ENCODE peak calls at places on chromosome 9, in four cellular contexts. One of them, this sample, is unnamed.
A peak's percentile ranks its signal among the peaks of the same experiment; 100 is the strongest.

GRCh38 chr9:109812818-109813281 is 32.9 kb downstream of the PALM2AKAP2 start:
- DNase-seq in coronary artery: no peak
- DNase-seq in H7: no peak
- DNase-seq in heart right ventricle: no peak
- DNase-seq in this sample: no peak

GRCh38 chr9:73683862-73684591 is 532.4 kb downstream of the ANXA1 start:
- DNase-seq in coronary artery: no peak
- DNase-seq in H7: no peak
- DNase-seq in heart right ventricle: no peak
- DNase-seq in this sample: no peak

GRCh38 chr9:18891946-18892670 is 140.9 kb downstream of the SAXO1 start:
- DNase-seq in coronary artery: no peak
- DNase-seq in H7: no peak
- DNase-seq in heart right ventricle: no peak
- DNase-seq in this sample: no peak

GRCh38 chr9:34570422-34571179 is 18.9 kb downstream of the CNTFR start:
- DNase-seq in coronary artery: no peak
- DNase-seq in H7: no peak
- DNase-seq in heart right ventricle: peak; percentile 2
- DNase-seq in this sample: no peak

GRCh38 chr9:18492612-18493011 is 18.7 kb downstream of the ADAMTSL1 start:
- DNase-seq in coronary artery: no peak
- DNase-seq in H7: no peak
- DNase-seq in heart right ventricle: no peak
- DNase-seq in this sample: no peak

GRCh38 chr9:83132768-83133167 is 69.8 kb upstream of the RASEF start:
- DNase-seq in coronary artery: no peak
- DNase-seq in H7: no peak
- DNase-seq in heart right ventricle: no peak
- DNase-seq in this sample: no peak

GRCh38 chr9:83570359-83570758 is 32.2 kb upstream of the FRMD3 start:
- DNase-seq in coronary artery: no peak
- DNase-seq in H7: no peak
- DNase-seq in heart right ventricle: no peak
- DNase-seq in this sample: no peak

GRCh38 chr9:98094851-98095250 is 24.2 kb downstream of the TRIM14 start:
- DNase-seq in coronary artery: no peak
- DNase-seq in H7: no peak
- DNase-seq in heart right ventricle: no peak
- DNase-seq in this sample: no peak

GRCh38 chr9:130183133-130183762 is 11.0 kb downstream of the NCS1 start:
- DNase-seq in coronary artery: peak; percentile 90
- DNase-seq in H7: peak; percentile 86
- DNase-seq in heart right ventricle: no peak
- DNase-seq in this sample: no peak

GRCh38 chr9:114804504-114804903 is 1.3 kb downstream of the TNFSF15 start:
- DNase-seq in coronary artery: no peak
- DNase-seq in H7: no peak
- DNase-seq in heart right ventricle: peak; percentile 9
- DNase-seq in this sample: peak; percentile 22

GRCh38 chr9:69376651-69377050 is 51.6 kb downstream of the ENTREP1 start:
- DNase-seq in coronary artery: peak; percentile 81
- DNase-seq in H7: no peak
- DNase-seq in heart right ventricle: no peak
- DNase-seq in this sample: peak; percentile 63

GRCh38 chr9:134171316-134172197 is 7.2 kb upstream of the RNU6ATAC start:
- DNase-seq in coronary artery: no peak
- DNase-seq in H7: no peak
- DNase-seq in heart right ventricle: no peak
- DNase-seq in this sample: peak; percentile 77

GRCh38 chr9:101246691-101247090 is 138.1 kb downstream of the BAAT start:
- DNase-seq in coronary artery: no peak
- DNase-seq in H7: no peak
- DNase-seq in heart right ventricle: no peak
- DNase-seq in this sample: no peak

GRCh38 chr9:98135938-98136337 is 16.9 kb upstream of the TRIM14 start:
- DNase-seq in coronary artery: no peak
- DNase-seq in H7: no peak
- DNase-seq in heart right ventricle: no peak
- DNase-seq in this sample: no peak

GRCh38 chr9:109968702-109969450 is 188.9 kb downstream of the PALM2AKAP2 start:
- DNase-seq in coronary artery: no peak
- DNase-seq in H7: peak; percentile 28
- DNase-seq in heart right ventricle: no peak
- DNase-seq in this sample: peak; percentile 41

GRCh38 chr9:135048046-135048757 is 39.3 kb upstream of the OLFM1 start:
- DNase-seq in coronary artery: peak; percentile 67
- DNase-seq in H7: no peak
- DNase-seq in heart right ventricle: no peak
- DNase-seq in this sample: no peak

GRCh38 chr9:96061293-96061987 is 185.9 kb downstream of the ERCC6L2 start:
- DNase-seq in coronary artery: peak; percentile 75
- DNase-seq in H7: peak; percentile 82
- DNase-seq in heart right ventricle: no peak
- DNase-seq in this sample: peak; percentile 39

GRCh38 chr9:111831371-111832108 is 36.8 kb upstream of the SHOC1 start:
- DNase-seq in coronary artery: no peak
- DNase-seq in H7: no peak
- DNase-seq in heart right ventricle: no peak
- DNase-seq in this sample: no peak

GRCh38 chr9:20557286-20557685 is 65.0 kb downstream of the MLLT3 start:
- DNase-seq in coronary artery: no peak
- DNase-seq in H7: no peak
- DNase-seq in heart right ventricle: no peak
- DNase-seq in this sample: no peak
- H3K4me3 ChIP-seq in coronary artery: no peak overlapping the region
- H3K4me3 ChIP-seq in H7: no peak overlapping the region
- H3K4me3 ChIP-seq in heart right ventricle: no peak overlapping the region
- H3K4me3 ChIP-seq in this sample: no peak overlapping the region

GRCh38 chr9:120936011-120936763 is 9.6 kb upstream of the TRAF1 start:
- DNase-seq in coronary artery: peak; percentile 96
- DNase-seq in H7: peak; percentile 90
- DNase-seq in heart right ventricle: peak; percentile 96
- DNase-seq in this sample: peak; percentile 97
- H3K4me3 ChIP-seq in coronary artery: peak overlapping the region; percentile 55
- H3K4me3 ChIP-seq in H7: no peak overlapping the region
- H3K4me3 ChIP-seq in heart right ventricle: no peak overlapping the region
- H3K4me3 ChIP-seq in this sample: no peak overlapping the region

DNA sequence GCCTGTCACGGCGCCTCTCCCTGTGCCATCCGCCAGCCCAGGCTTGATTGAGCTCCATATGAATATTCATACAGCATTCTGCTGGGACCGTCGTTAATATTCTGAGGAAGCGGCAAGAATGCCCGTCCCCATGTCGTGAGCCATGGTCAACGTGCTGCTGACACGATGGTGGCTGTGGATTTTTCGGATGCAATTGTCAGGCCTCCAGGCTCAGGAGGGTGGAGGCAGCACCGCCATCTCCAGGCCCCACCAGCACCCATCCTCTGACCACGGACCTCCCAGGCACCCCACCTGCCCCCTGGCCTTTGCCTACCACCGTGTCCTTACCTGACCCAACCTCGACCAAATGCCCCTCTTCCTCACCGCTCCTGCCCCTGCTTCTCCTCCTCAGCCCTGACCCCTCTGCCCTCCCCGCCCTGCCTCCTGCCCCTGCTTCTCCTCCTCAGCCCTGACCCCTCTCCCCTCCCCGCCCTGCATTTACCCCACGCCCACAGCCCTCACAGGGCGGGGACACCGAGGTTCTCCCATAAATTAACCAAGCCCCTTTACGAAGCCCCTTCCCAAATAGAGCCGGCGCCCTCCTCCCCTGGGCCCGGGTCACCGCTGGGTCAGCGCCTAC is 9.9 kb downstream of the TMEM250 start:
- DNase-seq in coronary artery: no peak
- DNase-seq in H7: peak; percentile 70
- DNase-seq in heart right ventricle: no peak
- DNase-seq in this sample: no peak
- H3K4me3 ChIP-seq in coronary artery: peak overlapping the region; percentile 65
- H3K4me3 ChIP-seq in H7: no peak overlapping the region
- H3K4me3 ChIP-seq in heart right ventricle: peak overlapping the region; percentile 51
- H3K4me3 ChIP-seq in this sample: peak overlapping the region; percentile 17

GRCh38 chr9:86116425-86116824 is 17.1 kb upstream of the GOLM1 start:
- DNase-seq in coronary artery: no peak
- DNase-seq in H7: no peak
- DNase-seq in heart right ventricle: no peak
- DNase-seq in this sample: no peak

GRCh38 chr9:86115886-86116285 is 16.5 kb upstream of the GOLM1 start:
- DNase-seq in coronary artery: no peak
- DNase-seq in H7: no peak
- DNase-seq in heart right ventricle: no peak
- DNase-seq in this sample: no peak

DNA sequence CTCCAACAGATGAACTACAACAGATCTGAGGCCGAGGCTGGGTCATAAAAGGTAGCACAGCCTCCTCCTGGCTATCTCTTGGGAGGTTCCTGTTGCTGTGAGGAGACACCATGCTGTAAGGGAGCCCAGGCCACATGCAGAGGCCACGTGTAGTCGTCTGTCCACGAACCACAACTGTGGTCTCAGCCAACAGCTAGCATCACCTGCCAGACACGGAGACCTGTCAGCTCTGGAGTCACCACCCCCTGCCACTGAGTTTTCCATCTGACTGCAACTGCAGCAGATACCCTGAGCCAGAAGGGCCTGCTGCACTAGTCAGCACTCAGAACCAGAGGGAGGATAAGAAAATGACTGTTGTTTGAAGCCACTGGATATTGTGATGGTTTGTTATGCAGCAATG is 12.7 kb upstream of the GOLM1 start:
- DNase-seq in coronary artery: no peak
- DNase-seq in H7: no peak
- DNase-seq in heart right ventricle: no peak
- DNase-seq in this sample: no peak
- H3K4me3 ChIP-seq in coronary artery: no peak overlapping the region
- H3K4me3 ChIP-seq in H7: no peak overlapping the region
- H3K4me3 ChIP-seq in heart right ventricle: no peak overlapping the region
- H3K4me3 ChIP-seq in this sample: no peak overlapping the region

GRCh38 chr9:127876764-127877562 is 512 bp downstream of the AK1 start:
- DNase-seq in coronary artery: no peak
- DNase-seq in H7: peak; percentile 74
- DNase-seq in heart right ventricle: peak; percentile 62
- DNase-seq in this sample: no peak
- H3K4me3 ChIP-seq in coronary artery: peak overlapping the region; percentile 79
- H3K4me3 ChIP-seq in H7: peak overlapping the region; percentile 67
- H3K4me3 ChIP-seq in heart right ventricle: peak overlapping the region; percentile 69
- H3K4me3 ChIP-seq in this sample: no peak overlapping the region

GRCh38 chr9:136539427-136540412 is 6.1 kb downstream of the NOTCH1 start:
- DNase-seq in coronary artery: peak; percentile 86
- DNase-seq in H7: peak; percentile 87
- DNase-seq in heart right ventricle: peak; percentile 89
- DNase-seq in this sample: peak; percentile 92
- H3K4me3 ChIP-seq in coronary artery: peak overlapping the region; percentile 56
- H3K4me3 ChIP-seq in H7: no peak overlapping the region
- H3K4me3 ChIP-seq in heart right ventricle: peak overlapping the region; percentile 39
- H3K4me3 ChIP-seq in this sample: no peak overlapping the region